ENCODE peak calls at places on chromosomes 5 and 9, in five cellular contexts. One of them, this sample, is unnamed.
A peak's percentile ranks its signal among the peaks of the same experiment; 100 is the strongest.

GRCh38 chr9:96487949-96488348 is 38.0 kb downstream of the HABP4 start:
- DNase-seq in CD8-positive, alpha-beta T cell: no peak
- DNase-seq in RWPE2: no peak
- DNase-seq in tibial nerve: no peak
- DNase-seq in lower lobe of right lung: no peak
- DNase-seq in this sample: no peak

GRCh38 chr9:35521708-35522107 is 31.8 kb downstream of the RUSC2 start:
- DNase-seq in CD8-positive, alpha-beta T cell: no peak
- DNase-seq in RWPE2: no peak
- DNase-seq in tibial nerve: no peak
- DNase-seq in lower lobe of right lung: no peak
- DNase-seq in this sample: peak; percentile 14

GRCh38 chr9:89505795-89506385 is 8.0 kb upstream of the SEMA4D start:
- DNase-seq in CD8-positive, alpha-beta T cell: no peak
- DNase-seq in RWPE2: no peak
- DNase-seq in tibial nerve: no peak
- DNase-seq in lower lobe of right lung: no peak
- DNase-seq in this sample: no peak

GRCh38 chr5:177169271-177169670 is 35.7 kb downstream of the NSD1 start:
- DNase-seq in CD8-positive, alpha-beta T cell: no peak
- DNase-seq in RWPE2: peak; percentile 6
- DNase-seq in tibial nerve: no peak
- DNase-seq in lower lobe of right lung: no peak
- DNase-seq in this sample: no peak

GRCh38 chr5:148623741-148624140 is 30.6 kb downstream of the HTR4 start:
- DNase-seq in CD8-positive, alpha-beta T cell: no peak
- DNase-seq in RWPE2: no peak
- DNase-seq in tibial nerve: no peak
- DNase-seq in lower lobe of right lung: no peak
- DNase-seq in this sample: peak; percentile 20

GRCh38 chr5:139481122-139481533 is 1.4 kb downstream of the STING1 start:
- DNase-seq in CD8-positive, alpha-beta T cell: peak; percentile 32
- DNase-seq in RWPE2: peak; percentile 75
- DNase-seq in tibial nerve: no peak
- DNase-seq in lower lobe of right lung: peak; percentile 70
- DNase-seq in this sample: no peak

GRCh38 chr9:16720386-16720785 is 150.1 kb downstream of the BNC2 start:
- DNase-seq in CD8-positive, alpha-beta T cell: no peak
- DNase-seq in RWPE2: no peak
- DNase-seq in tibial nerve: no peak
- DNase-seq in lower lobe of right lung: no peak
- DNase-seq in this sample: no peak

GRCh38 chr9:84670801-84671153 is 1.2 kb downstream of the NTRK2 start:
- DNase-seq in CD8-positive, alpha-beta T cell: no peak
- DNase-seq in RWPE2: no peak
- DNase-seq in tibial nerve: no peak
- DNase-seq in lower lobe of right lung: no peak
- DNase-seq in this sample: no peak

GRCh38 chr9:34331191-34331590 is 1.8 kb downstream of the NUDT2 start:
- DNase-seq in CD8-positive, alpha-beta T cell: no peak
- DNase-seq in RWPE2: no peak
- DNase-seq in tibial nerve: no peak
- DNase-seq in lower lobe of right lung: no peak
- DNase-seq in this sample: no peak

GRCh38 chr9:123131258-123131657 is 97.8 kb downstream of the GPR21 start:
- DNase-seq in CD8-positive, alpha-beta T cell: no peak
- DNase-seq in RWPE2: no peak
- DNase-seq in tibial nerve: no peak
- DNase-seq in lower lobe of right lung: no peak
- DNase-seq in this sample: peak; percentile 45

GRCh38 chr9:112887377-112887776 is 3.3 kb downstream of the SLC46A2 start:
- DNase-seq in CD8-positive, alpha-beta T cell: no peak
- DNase-seq in RWPE2: no peak
- DNase-seq in tibial nerve: peak; percentile 19
- DNase-seq in lower lobe of right lung: peak; percentile 71
- DNase-seq in this sample: no peak

GRCh38 chr5:160545832-160546231 is 124.2 kb downstream of the PTTG1 start:
- DNase-seq in CD8-positive, alpha-beta T cell: no peak
- DNase-seq in RWPE2: no peak
- DNase-seq in tibial nerve: no peak
- DNase-seq in lower lobe of right lung: no peak
- DNase-seq in this sample: no peak

GRCh38 chr9:92711844-92712243 is 41.9 kb upstream of the IPPK start:
- DNase-seq in CD8-positive, alpha-beta T cell: no peak
- DNase-seq in RWPE2: no peak
- DNase-seq in tibial nerve: no peak
- DNase-seq in lower lobe of right lung: no peak
- DNase-seq in this sample: no peak

GRCh38 chr5:81513982-81514381 is 120.0 kb upstream of the ACOT12 start:
- DNase-seq in CD8-positive, alpha-beta T cell: no peak
- DNase-seq in RWPE2: no peak
- DNase-seq in tibial nerve: no peak
- DNase-seq in lower lobe of right lung: no peak
- DNase-seq in this sample: no peak

GRCh38 chr5:141010047-141010793 is 41.0 kb upstream of the PCDHB1 start:
- DNase-seq in CD8-positive, alpha-beta T cell: no peak
- DNase-seq in RWPE2: no peak
- DNase-seq in tibial nerve: no peak
- DNase-seq in lower lobe of right lung: no peak
- DNase-seq in this sample: no peak

GRCh38 chr9:81002242-81002641 is 687.1 kb downstream of the TLE1 start:
- DNase-seq in CD8-positive, alpha-beta T cell: peak; percentile 9
- DNase-seq in RWPE2: no peak
- DNase-seq in tibial nerve: no peak
- DNase-seq in lower lobe of right lung: no peak
- DNase-seq in this sample: no peak

GRCh38 chr5:74198156-74198555 is 442.4 kb downstream of the ENC1 start:
- DNase-seq in CD8-positive, alpha-beta T cell: no peak
- DNase-seq in RWPE2: no peak
- DNase-seq in tibial nerve: no peak
- DNase-seq in lower lobe of right lung: no peak
- DNase-seq in this sample: no peak

GRCh38 chr9:133633681-133633990 is 2.5 kb upstream of the DBH start:
- DNase-seq in CD8-positive, alpha-beta T cell: no peak
- DNase-seq in RWPE2: no peak
- DNase-seq in tibial nerve: no peak
- DNase-seq in lower lobe of right lung: no peak
- DNase-seq in this sample: no peak
- H3K27me3 ChIP-seq in CD8-positive, alpha-beta T cell: no peaks in the 10 kb centered on the region
- H3K27me3 ChIP-seq in RWPE2: peaks cover 21% of the 10 kb centered on the region
- H3K27me3 ChIP-seq in tibial nerve: peaks cover 14% of the 10 kb centered on the region
- H3K27me3 ChIP-seq in lower lobe of right lung: no peaks in the 10 kb centered on the region
- H3K27me3 ChIP-seq in this sample: peaks cover 31% of the 10 kb centered on the region

DNA sequence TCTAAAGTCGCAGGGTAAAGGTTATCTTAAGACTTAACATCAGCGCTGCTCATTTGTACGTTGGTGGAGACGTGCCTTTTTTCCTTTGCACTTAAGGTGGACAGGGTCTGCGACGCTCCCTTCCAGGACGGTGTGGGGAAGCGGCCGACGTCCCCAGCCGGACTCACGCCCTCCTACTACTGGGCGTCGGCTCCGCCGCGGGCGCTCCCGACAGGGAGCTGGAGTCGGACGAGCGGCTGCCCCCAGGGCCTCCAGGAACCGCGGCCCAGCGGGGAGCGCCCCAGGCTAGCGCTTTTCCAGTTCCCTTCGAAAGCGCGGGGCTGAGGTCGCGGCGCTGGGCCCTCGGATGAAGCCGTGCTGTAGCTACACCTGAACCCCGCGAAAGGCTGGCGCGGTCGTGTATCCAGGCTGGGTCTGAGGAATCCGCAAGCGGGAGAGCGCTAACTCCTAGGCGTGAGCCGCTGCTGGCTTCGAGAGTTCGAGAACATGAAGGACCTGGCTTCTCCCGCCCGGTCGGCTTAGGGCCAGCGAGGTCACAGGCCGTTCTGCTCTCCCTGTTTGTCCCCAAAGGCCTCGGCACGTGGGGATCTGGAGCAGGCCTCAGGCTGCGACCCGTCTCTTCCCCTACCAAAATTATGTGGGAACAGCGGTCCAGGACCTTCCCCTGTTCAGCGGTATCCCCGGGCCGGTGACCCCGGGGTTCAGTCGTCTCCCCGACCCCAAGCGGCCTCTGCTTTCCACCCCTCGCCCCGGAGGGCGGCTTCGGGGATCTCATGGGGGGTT is 3.8 kb upstream of the DMRT3 start:
- DNase-seq in CD8-positive, alpha-beta T cell: no peak
- DNase-seq in RWPE2: no peak
- DNase-seq in tibial nerve: no peak
- DNase-seq in lower lobe of right lung: no peak
- DNase-seq in this sample: no peak
- H3K27me3 ChIP-seq in CD8-positive, alpha-beta T cell: peaks cover 35% of the 10 kb centered on the region
- H3K27me3 ChIP-seq in RWPE2: peaks cover 100% of the 10 kb centered on the region
- H3K27me3 ChIP-seq in tibial nerve: peaks cover 97% of the 10 kb centered on the region
- H3K27me3 ChIP-seq in lower lobe of right lung: peaks cover 99% of the 10 kb centered on the region
- H3K27me3 ChIP-seq in this sample: no peaks in the 10 kb centered on the region

DNA sequence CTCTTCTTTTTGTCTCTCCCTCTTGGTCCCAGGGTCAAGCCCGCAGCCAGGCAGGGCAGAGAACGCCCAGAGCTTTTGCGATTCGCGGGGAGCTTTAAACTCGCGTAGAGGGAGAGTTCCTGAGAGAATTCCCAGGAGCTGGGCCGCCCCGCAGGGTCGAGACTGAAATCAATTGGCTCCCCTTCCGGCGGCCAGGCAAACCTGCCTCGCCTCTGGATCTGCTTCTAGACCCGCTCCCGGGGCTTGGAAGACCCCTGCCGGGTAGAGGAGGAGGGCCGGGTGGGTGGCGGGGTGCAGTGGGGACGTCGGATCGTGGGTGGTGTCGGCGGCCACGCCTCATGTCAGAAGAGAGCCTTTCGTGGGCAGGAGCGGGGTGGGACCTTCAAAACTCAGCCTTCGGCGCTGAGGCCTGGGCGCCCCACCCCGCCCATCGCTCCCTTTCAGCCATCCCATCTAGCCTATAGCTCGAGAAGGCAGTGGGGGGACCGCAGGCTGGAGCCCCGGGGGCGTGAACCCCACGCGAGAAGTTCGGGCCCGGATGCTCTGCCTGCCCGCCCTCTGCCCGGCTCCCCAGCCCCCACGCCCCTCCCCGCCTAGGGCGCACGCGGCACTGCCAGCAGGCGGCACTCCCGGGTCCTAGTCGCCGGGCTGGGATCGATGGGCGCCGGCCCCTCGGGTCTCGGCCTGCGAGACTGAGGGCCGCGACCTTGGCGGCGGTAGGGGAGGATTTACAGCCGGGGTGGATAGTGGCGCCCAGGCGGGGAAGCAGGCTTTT is 6.1 kb downstream of the PRDM6 start:
- DNase-seq in CD8-positive, alpha-beta T cell: no peak
- DNase-seq in RWPE2: no peak
- DNase-seq in tibial nerve: no peak
- DNase-seq in lower lobe of right lung: no peak
- DNase-seq in this sample: no peak
- H3K27me3 ChIP-seq in CD8-positive, alpha-beta T cell: peaks cover 7% of the 10 kb centered on the region
- H3K27me3 ChIP-seq in RWPE2: peaks cover 99% of the 10 kb centered on the region
- H3K27me3 ChIP-seq in tibial nerve: peaks cover 97% of the 10 kb centered on the region
- H3K27me3 ChIP-seq in lower lobe of right lung: peaks cover 86% of the 10 kb centered on the region
- H3K27me3 ChIP-seq in this sample: peaks cover 19% of the 10 kb centered on the region

DNA sequence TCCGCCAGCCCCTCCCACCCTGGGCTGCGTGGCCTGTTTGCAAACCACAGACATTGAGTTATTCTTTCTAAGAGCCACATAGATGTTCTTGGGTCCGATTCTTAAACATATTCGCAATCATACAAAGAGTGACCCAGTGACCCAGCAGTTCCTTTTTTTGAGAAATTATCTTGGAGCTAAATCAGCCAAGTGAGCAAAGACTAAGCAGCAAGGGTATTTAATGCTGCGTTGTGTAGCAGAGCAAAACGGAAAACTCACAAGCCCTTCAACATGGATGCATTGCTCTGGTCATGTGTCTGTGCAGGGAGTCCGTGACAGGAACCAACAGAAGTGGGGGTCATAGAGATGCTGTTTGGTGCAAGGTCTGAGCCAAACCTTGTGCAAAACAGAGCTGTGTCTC is 95.6 kb downstream of the OLFM1 start:
- DNase-seq in CD8-positive, alpha-beta T cell: no peak
- DNase-seq in RWPE2: no peak
- DNase-seq in tibial nerve: no peak
- DNase-seq in lower lobe of right lung: no peak
- DNase-seq in this sample: no peak
- H3K27me3 ChIP-seq in CD8-positive, alpha-beta T cell: no peaks in the 10 kb centered on the region
- H3K27me3 ChIP-seq in RWPE2: peaks cover 60% of the 10 kb centered on the region
- H3K27me3 ChIP-seq in tibial nerve: peaks cover 6% of the 10 kb centered on the region
- H3K27me3 ChIP-seq in lower lobe of right lung: peaks cover 32% of the 10 kb centered on the region
- H3K27me3 ChIP-seq in this sample: no peaks in the 10 kb centered on the region

GRCh38 chr5:77638204-77638762 is at the start of gene OTP:
- DNase-seq in CD8-positive, alpha-beta T cell: no peak
- DNase-seq in RWPE2: no peak
- DNase-seq in tibial nerve: no peak
- DNase-seq in lower lobe of right lung: no peak
- DNase-seq in this sample: no peak

GRCh38 chr5:77637170-77638074 is 1.1 kb downstream of the OTP start:
- DNase-seq in CD8-positive, alpha-beta T cell: no peak
- DNase-seq in RWPE2: no peak
- DNase-seq in tibial nerve: no peak
- DNase-seq in lower lobe of right lung: no peak
- DNase-seq in this sample: no peak

GRCh38 chr5:77635073-77635472 is 3.4 kb downstream of the OTP start:
- DNase-seq in CD8-positive, alpha-beta T cell: no peak
- DNase-seq in RWPE2: no peak
- DNase-seq in tibial nerve: no peak
- DNase-seq in lower lobe of right lung: no peak
- DNase-seq in this sample: no peak

GRCh38 chr5:77636423-77637169 is 1.9 kb downstream of the OTP start:
- DNase-seq in CD8-positive, alpha-beta T cell: no peak
- DNase-seq in RWPE2: no peak
- DNase-seq in tibial nerve: no peak
- DNase-seq in lower lobe of right lung: no peak
- DNase-seq in this sample: no peak

DNA sequence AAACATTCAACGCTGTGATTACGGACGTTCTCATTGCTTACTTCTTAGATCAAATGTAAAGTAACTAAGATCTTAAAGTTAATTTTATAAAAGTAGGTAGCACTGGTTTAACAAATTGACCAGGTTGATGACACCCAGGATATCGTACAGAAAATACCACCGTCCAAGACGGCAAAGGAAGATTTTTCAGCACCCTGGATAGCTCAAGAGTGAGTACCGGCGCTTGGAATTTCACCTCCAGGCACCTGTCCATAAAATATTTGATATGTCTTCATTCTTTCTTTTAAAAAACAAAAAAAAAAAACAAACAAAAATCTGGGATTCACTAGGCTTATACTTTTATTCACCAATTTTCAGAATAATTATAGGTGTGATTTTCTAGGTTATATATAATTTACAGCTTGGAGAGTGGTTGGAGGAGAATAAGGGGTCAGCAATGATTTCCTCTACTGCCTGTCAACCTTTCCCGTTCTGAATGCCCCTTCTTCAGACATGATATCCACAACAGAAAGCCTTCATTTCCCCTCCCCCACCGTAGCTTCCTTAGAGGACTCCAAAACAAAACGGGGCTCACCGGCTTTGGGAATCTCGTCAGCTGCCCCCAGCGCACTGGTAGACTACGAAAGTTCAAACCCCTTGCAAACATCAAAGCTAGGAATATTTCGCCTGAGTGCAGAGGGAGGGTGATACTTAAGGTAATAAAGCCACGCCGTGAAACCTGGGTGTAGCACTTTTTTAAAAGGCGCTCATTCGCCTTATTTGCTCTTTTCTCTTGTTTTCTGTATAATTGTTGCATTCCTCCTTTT is 2.7 kb downstream of the OTP start:
- DNase-seq in CD8-positive, alpha-beta T cell: no peak
- DNase-seq in RWPE2: no peak
- DNase-seq in tibial nerve: no peak
- DNase-seq in lower lobe of right lung: no peak
- DNase-seq in this sample: no peak
- H3K27me3 ChIP-seq in CD8-positive, alpha-beta T cell: peaks cover 91% of the 10 kb centered on the region
- H3K27me3 ChIP-seq in RWPE2: peaks cover 100% of the 10 kb centered on the region
- H3K27me3 ChIP-seq in tibial nerve: peaks cover 100% of the 10 kb centered on the region
- H3K27me3 ChIP-seq in lower lobe of right lung: peaks cover 100% of the 10 kb centered on the region
- H3K27me3 ChIP-seq in this sample: peaks cover 59% of the 10 kb centered on the region

GRCh38 chr5:73172893-73173292 is at the start of gene TMEM174:
- DNase-seq in CD8-positive, alpha-beta T cell: no peak
- DNase-seq in RWPE2: no peak
- DNase-seq in tibial nerve: no peak
- DNase-seq in lower lobe of right lung: no peak
- DNase-seq in this sample: no peak
- H3K27me3 ChIP-seq in CD8-positive, alpha-beta T cell: peaks cover 11% of the 10 kb centered on the region
- H3K27me3 ChIP-seq in RWPE2: no peaks in the 10 kb centered on the region
- H3K27me3 ChIP-seq in tibial nerve: no peaks in the 10 kb centered on the region
- H3K27me3 ChIP-seq in lower lobe of right lung: peaks cover 8% of the 10 kb centered on the region
- H3K27me3 ChIP-seq in this sample: no peaks in the 10 kb centered on the region